ENCODE peak calls at places on chromosomes 6 and 20, in eight cellular contexts. R is AG08396; T is stimulated activated CD8-positive, alpha-beta memory T cell treated with anti-CD3 and anti-CD28 coated beads, Interleukin-12 subunit alpha, Interleukin-12 subunit beta, amount 100 ng/mL, for 1 hour; J is left cardiac atrium; D is fibroblast of the conjunctiva; G is HAP-1; O is kidney epithelial cell; L is H1. S is an unnamed sample.

GRCh38 chr6:30730611-30731435 is 10.7 kb downstream of the TUBB start:
- DNase-seq in J (peak; percentile 80), L (no peak), R (no peak), G (peak; percentile 89), O (no peak), D (no peak), T (peak; percentile 65), S (no peak)

GRCh38 chr20:1810926-1811620 is 84.1 kb upstream of the SIRPA start:
- DNase-seq in R (no peak), L (no peak), G (no peak), D (no peak), O (no peak), T (no peak), J (peak; percentile 44), S (peak; percentile 77)

GRCh38 chr6:35534396-35535170 is 21.9 kb upstream of the TULP1 start:
- DNase-seq in G (no peak), O (no peak), T (no peak), L (no peak), D (peak; percentile 6), R (no peak), J (no peak), S (no peak)

GRCh38 chr20:13046409-13046808 is 37.6 kb downstream of the SPTLC3 start:
- DNase-seq in O (no peak), D (no peak), G (no peak), J (no peak), L (no peak), T (no peak), R (no peak), S (no peak)

GRCh38 chr6:4367643-4368042 is 232.3 kb upstream of the ECI2 start:
- DNase-seq in T (no peak), D (no peak), L (no peak), J (no peak), G (no peak), R (no peak), O (no peak), S (no peak)

GRCh38 chr20:32727663-32728062 is 15.6 kb downstream of the COMMD7 start:
- DNase-seq in O (peak; percentile 93), T (no peak), L (no peak), J (no peak), G (no peak), D (peak; percentile 46), R (peak; percentile 89), S (no peak)

GRCh38 chr6:159151266-159151855 is 17.8 kb upstream of the FNDC1 start:
- DNase-seq in L (no peak), T (peak; percentile 26), O (no peak), J (no peak), G (peak; percentile 72), R (peak; percentile 69), D (no peak), S (no peak)

GRCh38 chr6:160943997-160944396 is 47.6 kb upstream of the MAP3K4 start:
- DNase-seq in J (no peak), T (no peak), R (no peak), D (no peak), O (no peak), G (no peak), L (no peak), S (no peak)

GRCh38 chr20:51182571-51182970 is 159.7 kb upstream of the KCNG1 start:
- DNase-seq in L (no peak), D (no peak), O (no peak), R (no peak), T (no peak), J (no peak), G (no peak), S (no peak)